ENCODE peak calls at places on chromosomes 1 and 21, in six cellular contexts. L is lung, Z is Daoy, Q is HT-29, S is bronchial epithelial cell, P is endothelial cell. F is an unnamed sample.

GRCh38 chr1:79614762-79615161 is 608.2 kb upstream of the ADGRL4 start:
- DNase-seq in L (no peak), Z (no peak), Q (peak; percentile 4), S (no peak), P (no peak), F (no peak)

GRCh38 chr1:24491577-24492360 is 10.9 kb upstream of the RCAN3 start:
- DNase-seq in L (no peak), Z (no peak), Q (no peak), S (no peak), P (no peak), F (no peak)

GRCh38 chr1:184315254-184315653 is 71.6 kb upstream of the C1orf21 start:
- DNase-seq in L (no peak), Z (no peak), Q (no peak), S (no peak), P (no peak), F (peak; percentile 23)

GRCh38 chr1:149844096-149844495 is 55.3 kb upstream of the BOLA1 start:
- DNase-seq in L (no peak), Z (peak; percentile 58), Q (peak; percentile 58), S (peak; percentile 86), P (no peak), F (no peak)

GRCh38 chr21:27953328-27954045 is 986.6 kb upstream of the ADAMTS5 start:
- DNase-seq in L (no peak), Z (no peak), Q (no peak), S (peak; percentile 21), P (no peak), F (no peak)

GRCh38 chr1:54934869-54935268 is 45.6 kb upstream of the TMEM61 start:
- DNase-seq in L (no peak), Z (peak; percentile 81), Q (no peak), S (peak; percentile 83), P (no peak), F (peak; percentile 94)

GRCh38 chr1:150257624-150258274 is at the start of gene CA14:
- DNase-seq in L (no peak), Z (no peak), Q (no peak), S (no peak), P (peak; percentile 40), F (no peak)

GRCh38 chr1:157691285-157691920 is 9.2 kb downstream of the FCRL3 start:
- DNase-seq in L (no peak), Z (peak; percentile 28), Q (peak; percentile 48), S (peak; percentile 36), P (peak; percentile 8), F (peak; percentile 4)

GRCh38 chr1:174743654-174744561 is 255.8 kb upstream of the CACYBP start:
- DNase-seq in L (no peak), Z (peak; percentile 29), Q (peak; percentile 48), S (peak; percentile 57), P (no peak), F (no peak)

GRCh38 chr1:172909606-172910326 is 141.0 kb downstream of the TNFSF18 start:
- DNase-seq in L (no peak), Z (peak; percentile 80), Q (no peak), S (peak; percentile 68), P (no peak), F (peak; percentile 97)

GRCh38 chr1:229756666-229757065 is 130.6 kb downstream of the URB2 start:
- DNase-seq in L (no peak), Z (peak; percentile 83), Q (no peak), S (peak; percentile 53), P (no peak), F (peak; percentile 16)

GRCh38 chr1:14668448-14669029 is 70.1 kb downstream of the KAZN start:
- DNase-seq in L (no peak), Z (no peak), Q (no peak), S (no peak), P (no peak), F (no peak)